ENCODE peak calls at places on chromosomes 16 and 17, in eight cellular contexts. One of them, this sample, is unnamed.

GRCh38 chr17:29835438-29836351 is 94.3 kb downstream of the SSH2 start:
- DNase-seq in RWPE1: no peak
- DNase-seq in GM13977: no peak
- DNase-seq in breast epithelium: no peak
- DNase-seq in keratinocyte: no peak
- DNase-seq in HFF-Myc: no peak
- DNase-seq in NCI-H460: no peak
- DNase-seq in choroid plexus epithelial cell: peak; percentile 45
- DNase-seq in this sample: no peak

GRCh38 chr17:2412561-2413021 is 11.7 kb upstream of the MNT start:
- DNase-seq in RWPE1: no peak
- DNase-seq in GM13977: no peak
- DNase-seq in breast epithelium: no peak
- DNase-seq in keratinocyte: no peak
- DNase-seq in HFF-Myc: no peak
- DNase-seq in NCI-H460: no peak
- DNase-seq in choroid plexus epithelial cell: peak; percentile 53
- DNase-seq in this sample: no peak

GRCh38 chr17:30590086-30590485 is 112.9 kb downstream of the GOSR1 start:
- DNase-seq in RWPE1: no peak
- DNase-seq in GM13977: no peak
- DNase-seq in breast epithelium: no peak
- DNase-seq in keratinocyte: no peak
- DNase-seq in HFF-Myc: no peak
- DNase-seq in NCI-H460: no peak
- DNase-seq in choroid plexus epithelial cell: peak; percentile 16
- DNase-seq in this sample: no peak

GRCh38 chr16:58414938-58415451 is 22.7 kb downstream of the GINS3 start:
- DNase-seq in RWPE1: no peak
- DNase-seq in GM13977: no peak
- DNase-seq in breast epithelium: no peak
- DNase-seq in keratinocyte: no peak
- DNase-seq in HFF-Myc: no peak
- DNase-seq in NCI-H460: no peak
- DNase-seq in choroid plexus epithelial cell: peak; percentile 35
- DNase-seq in this sample: no peak

GRCh38 chr17:57016066-57016763 is 38.3 kb downstream of the SCPEP1 start:
- DNase-seq in RWPE1: no peak
- DNase-seq in GM13977: no peak
- DNase-seq in breast epithelium: no peak
- DNase-seq in keratinocyte: no peak
- DNase-seq in HFF-Myc: no peak
- DNase-seq in NCI-H460: no peak
- DNase-seq in choroid plexus epithelial cell: no peak
- DNase-seq in this sample: no peak

GRCh38 chr17:11122908-11123307 is 118.1 kb upstream of the SHISA6 start:
- DNase-seq in RWPE1: no peak
- DNase-seq in GM13977: no peak
- DNase-seq in breast epithelium: no peak
- DNase-seq in keratinocyte: no peak
- DNase-seq in HFF-Myc: no peak
- DNase-seq in NCI-H460: no peak
- DNase-seq in choroid plexus epithelial cell: no peak
- DNase-seq in this sample: no peak

GRCh38 chr16:3652373-3653037 is 2.0 kb upstream of the DNASE1 start:
- DNase-seq in RWPE1: no peak
- DNase-seq in GM13977: no peak
- DNase-seq in breast epithelium: peak; percentile 35
- DNase-seq in keratinocyte: no peak
- DNase-seq in HFF-Myc: no peak
- DNase-seq in NCI-H460: no peak
- DNase-seq in choroid plexus epithelial cell: no peak
- DNase-seq in this sample: no peak

GRCh38 chr17:79214459-79214858 is 139.8 kb downstream of the ENGASE start:
- DNase-seq in RWPE1: no peak
- DNase-seq in GM13977: no peak
- DNase-seq in breast epithelium: no peak
- DNase-seq in keratinocyte: no peak
- DNase-seq in HFF-Myc: no peak
- DNase-seq in NCI-H460: no peak
- DNase-seq in choroid plexus epithelial cell: no peak
- DNase-seq in this sample: no peak

GRCh38 chr17:63191610-63192009 is 225.6 kb downstream of the TANC2 start:
- DNase-seq in RWPE1: no peak
- DNase-seq in GM13977: no peak
- DNase-seq in breast epithelium: no peak
- DNase-seq in keratinocyte: no peak
- DNase-seq in HFF-Myc: no peak
- DNase-seq in NCI-H460: no peak
- DNase-seq in choroid plexus epithelial cell: no peak
- DNase-seq in this sample: no peak

GRCh38 chr16:83336630-83337029 is 471.1 kb upstream of the HSBP1 start:
- DNase-seq in RWPE1: no peak
- DNase-seq in GM13977: no peak
- DNase-seq in breast epithelium: no peak
- DNase-seq in keratinocyte: no peak
- DNase-seq in HFF-Myc: peak; percentile 57
- DNase-seq in NCI-H460: no peak
- DNase-seq in choroid plexus epithelial cell: peak; percentile 94
- DNase-seq in this sample: no peak

GRCh38 chr17:34413443-34414076 is 50.5 kb upstream of the CCL1 start:
- DNase-seq in RWPE1: no peak
- DNase-seq in GM13977: no peak
- DNase-seq in breast epithelium: no peak
- DNase-seq in keratinocyte: no peak
- DNase-seq in HFF-Myc: no peak
- DNase-seq in NCI-H460: no peak
- DNase-seq in choroid plexus epithelial cell: no peak
- DNase-seq in this sample: no peak

GRCh38 chr16:70473446-70474319 is 19.3 kb downstream of the FCSK start:
- DNase-seq in RWPE1: no peak
- DNase-seq in GM13977: no peak
- DNase-seq in breast epithelium: no peak
- DNase-seq in keratinocyte: no peak
- DNase-seq in HFF-Myc: no peak
- DNase-seq in NCI-H460: no peak
- DNase-seq in choroid plexus epithelial cell: no peak
- DNase-seq in this sample: peak; percentile 24

GRCh38 chr17:64155751-64156544 is 26.0 kb upstream of the ERN1 start:
- DNase-seq in RWPE1: no peak
- DNase-seq in GM13977: no peak
- DNase-seq in breast epithelium: peak; percentile 56
- DNase-seq in keratinocyte: no peak
- DNase-seq in HFF-Myc: no peak
- DNase-seq in NCI-H460: no peak
- DNase-seq in choroid plexus epithelial cell: peak; percentile 36
- DNase-seq in this sample: no peak

GRCh38 chr17:72353502-72353901 is 232.7 kb downstream of the SOX9 start:
- DNase-seq in RWPE1: no peak
- DNase-seq in GM13977: no peak
- DNase-seq in breast epithelium: no peak
- DNase-seq in keratinocyte: no peak
- DNase-seq in HFF-Myc: no peak
- DNase-seq in NCI-H460: no peak
- DNase-seq in choroid plexus epithelial cell: no peak
- DNase-seq in this sample: no peak

GRCh38 chr17:45228121-45228941 is 6.6 kb downstream of the FMNL1 start:
- DNase-seq in RWPE1: no peak
- DNase-seq in GM13977: no peak
- DNase-seq in breast epithelium: no peak
- DNase-seq in keratinocyte: no peak
- DNase-seq in HFF-Myc: no peak
- DNase-seq in NCI-H460: no peak
- DNase-seq in choroid plexus epithelial cell: no peak
- DNase-seq in this sample: peak; percentile 32

GRCh38 chr17:40551874-40552768 is 13.2 kb downstream of the CCR7 start:
- DNase-seq in RWPE1: no peak
- DNase-seq in GM13977: peak; percentile 10
- DNase-seq in breast epithelium: no peak
- DNase-seq in keratinocyte: no peak
- DNase-seq in HFF-Myc: no peak
- DNase-seq in NCI-H460: no peak
- DNase-seq in choroid plexus epithelial cell: peak; percentile 99
- DNase-seq in this sample: no peak

GRCh38 chr17:75518201-75518600 is 1.9 kb downstream of the TSEN54 start:
- DNase-seq in RWPE1: no peak
- DNase-seq in GM13977: peak; percentile 77
- DNase-seq in breast epithelium: no peak
- DNase-seq in keratinocyte: no peak
- DNase-seq in HFF-Myc: no peak
- DNase-seq in NCI-H460: no peak
- DNase-seq in choroid plexus epithelial cell: no peak
- DNase-seq in this sample: no peak

GRCh38 chr16:19230575-19230974 is 55.0 kb upstream of the CLEC19A start:
- DNase-seq in RWPE1: no peak
- DNase-seq in GM13977: no peak
- DNase-seq in breast epithelium: no peak
- DNase-seq in keratinocyte: no peak
- DNase-seq in HFF-Myc: no peak
- DNase-seq in NCI-H460: no peak
- DNase-seq in choroid plexus epithelial cell: no peak
- DNase-seq in this sample: no peak

GRCh38 chr17:29383687-29384086 is 6.5 kb upstream of the TAOK1 start:
- DNase-seq in RWPE1: no peak
- DNase-seq in GM13977: no peak
- DNase-seq in breast epithelium: no peak
- DNase-seq in keratinocyte: no peak
- DNase-seq in HFF-Myc: no peak
- DNase-seq in NCI-H460: no peak
- DNase-seq in choroid plexus epithelial cell: no peak
- DNase-seq in this sample: no peak

GRCh38 chr17:34171245-34171818 is 83.8 kb upstream of the CCL2 start:
- DNase-seq in RWPE1: peak; percentile 56
- DNase-seq in GM13977: peak; percentile 63
- DNase-seq in breast epithelium: peak; percentile 59
- DNase-seq in keratinocyte: no peak
- DNase-seq in HFF-Myc: peak; percentile 61
- DNase-seq in NCI-H460: peak; percentile 51
- DNase-seq in choroid plexus epithelial cell: peak; percentile 70
- DNase-seq in this sample: peak; percentile 29

GRCh38 chr17:76887809-76888208 is 19.6 kb downstream of the MGAT5B start:
- DNase-seq in RWPE1: no peak
- DNase-seq in GM13977: no peak
- DNase-seq in breast epithelium: no peak
- DNase-seq in keratinocyte: no peak
- DNase-seq in HFF-Myc: no peak
- DNase-seq in NCI-H460: no peak
- DNase-seq in choroid plexus epithelial cell: no peak
- DNase-seq in this sample: no peak

GRCh38 chr16:84774810-84775209 is 45.0 kb upstream of the CRISPLD2 start:
- DNase-seq in RWPE1: peak; percentile 20
- DNase-seq in GM13977: no peak
- DNase-seq in breast epithelium: no peak
- DNase-seq in keratinocyte: no peak
- DNase-seq in HFF-Myc: no peak
- DNase-seq in NCI-H460: no peak
- DNase-seq in choroid plexus epithelial cell: peak; percentile 94
- DNase-seq in this sample: no peak

GRCh38 chr16:29825145-29826044 is 5.1 kb downstream of the MVP start:
- DNase-seq in RWPE1: peak; percentile 33
- DNase-seq in GM13977: peak; percentile 80
- DNase-seq in breast epithelium: no peak
- DNase-seq in keratinocyte: no peak
- DNase-seq in HFF-Myc: peak; percentile 70
- DNase-seq in NCI-H460: no peak
- DNase-seq in choroid plexus epithelial cell: peak; percentile 87
- DNase-seq in this sample: no peak

GRCh38 chr17:2071024-2071385 is 16.1 kb downstream of the HIC1 start:
- DNase-seq in RWPE1: no peak
- DNase-seq in GM13977: no peak
- DNase-seq in breast epithelium: no peak
- DNase-seq in keratinocyte: no peak
- DNase-seq in HFF-Myc: no peak
- DNase-seq in NCI-H460: no peak
- DNase-seq in choroid plexus epithelial cell: no peak
- DNase-seq in this sample: no peak

GRCh38 chr16:22739077-22739476 is 74.9 kb upstream of the HS3ST2 start:
- DNase-seq in RWPE1: no peak
- DNase-seq in GM13977: no peak
- DNase-seq in breast epithelium: no peak
- DNase-seq in keratinocyte: no peak
- DNase-seq in HFF-Myc: no peak
- DNase-seq in NCI-H460: no peak
- DNase-seq in choroid plexus epithelial cell: no peak
- DNase-seq in this sample: no peak

GRCh38 chr17:82051776-82052637 is at the start of the genes GPS1 and RFNG:
- DNase-seq in RWPE1: peak; percentile 68
- DNase-seq in GM13977: peak; percentile 98
- DNase-seq in breast epithelium: peak; percentile 76
- DNase-seq in keratinocyte: no peak
- DNase-seq in HFF-Myc: no peak
- DNase-seq in NCI-H460: no peak
- DNase-seq in choroid plexus epithelial cell: peak; percentile 59
- DNase-seq in this sample: peak; percentile 89

GRCh38 chr17:4940625-4941021 is 555 bp downstream of the RNF167 start:
- DNase-seq in RWPE1: peak; percentile 21
- DNase-seq in GM13977: peak; percentile 11
- DNase-seq in breast epithelium: no peak
- DNase-seq in keratinocyte: no peak
- DNase-seq in HFF-Myc: no peak
- DNase-seq in NCI-H460: no peak
- DNase-seq in choroid plexus epithelial cell: no peak
- DNase-seq in this sample: peak; percentile 56

GRCh38 chr17:15744885-15745284 is 12.8 kb downstream of the TBC1D26 start:
- DNase-seq in RWPE1: no peak
- DNase-seq in GM13977: no peak
- DNase-seq in breast epithelium: no peak
- DNase-seq in keratinocyte: no peak
- DNase-seq in HFF-Myc: no peak
- DNase-seq in NCI-H460: no peak
- DNase-seq in choroid plexus epithelial cell: peak; percentile 38
- DNase-seq in this sample: no peak

GRCh38 chr16:87472935-87473334 is 19.9 kb downstream of the ZCCHC14 start:
- DNase-seq in RWPE1: no peak
- DNase-seq in GM13977: no peak
- DNase-seq in breast epithelium: no peak
- DNase-seq in keratinocyte: no peak
- DNase-seq in HFF-Myc: no peak
- DNase-seq in NCI-H460: no peak
- DNase-seq in choroid plexus epithelial cell: no peak
- DNase-seq in this sample: no peak

GRCh38 chr16:31331141-31331764 is 23.7 kb upstream of the ITGAX start:
- DNase-seq in RWPE1: no peak
- DNase-seq in GM13977: no peak
- DNase-seq in breast epithelium: no peak
- DNase-seq in keratinocyte: no peak
- DNase-seq in HFF-Myc: no peak
- DNase-seq in NCI-H460: no peak
- DNase-seq in choroid plexus epithelial cell: no peak
- DNase-seq in this sample: peak; percentile 78